ENCODE peak calls at places on chromosomes 12 and 14, in five cellular contexts. K, E, H, L and Y are unnamed samples.
A peak's percentile ranks its signal among the peaks of the same experiment; 100 is the strongest.

GRCh38 chr14:72962829-72963312 is 36.6 kb downstream of the DCAF4 start:
- DNase-seq in K (peak; percentile 62), E (no peak), H (peak; percentile 11), L (peak; percentile 9), Y (no peak)

GRCh38 chr12:92574911-92575570 is 127.7 kb upstream of the PLEKHG7 start:
- DNase-seq in K (no peak), E (no peak), H (no peak), L (no peak), Y (no peak)

GRCh38 chr12:49489720-49490119 is 49.1 kb upstream of the KCNH3 start:
- DNase-seq in K (no peak), E (no peak), H (no peak), L (no peak), Y (no peak)

GRCh38 chr14:105010891-105011291 is 10.0 kb downstream of the CDCA4 start:
- DNase-seq in K (no peak), E (no peak), H (no peak), L (no peak), Y (no peak)

GRCh38 chr12:128543971-128544370 is 277.0 kb downstream of the TMEM132C start:
- DNase-seq in K (no peak), E (no peak), H (no peak), L (no peak), Y (no peak)

GRCh38 chr12:63917864-63918742 is 73.6 kb downstream of the SRGAP1 start:
- DNase-seq in K (no peak), E (no peak), H (no peak), L (no peak), Y (no peak)

GRCh38 chr12:49789992-49790391 is 38.2 kb downstream of the NCKAP5L start:
- DNase-seq in K (no peak), E (no peak), H (no peak), L (no peak), Y (no peak)

GRCh38 chr14:76948213-76948947 is 80.1 kb downstream of the IRF2BPL start:
- DNase-seq in K (no peak), E (no peak), H (no peak), L (no peak), Y (no peak)

GRCh38 chr14:90519262-90519920 is 122.6 kb downstream of the CALM1 start:
- DNase-seq in K (no peak), E (no peak), H (no peak), L (no peak), Y (no peak)

GRCh38 chr14:51432302-51432948 is 192.4 kb downstream of the TMX1 start:
- DNase-seq in K (no peak), E (no peak), H (no peak), L (no peak), Y (no peak)

GRCh38 chr14:69093551-69094421 is 59.1 kb downstream of the DCAF5 start:
- DNase-seq in K (no peak), E (no peak), H (peak; percentile 68), L (no peak), Y (no peak)

GRCh38 chr14:101475468-101476257 is 85.6 kb upstream of the DIO3 start:
- DNase-seq in K (no peak), E (no peak), H (no peak), L (no peak), Y (no peak)

GRCh38 chr14:69987416-69988144 is 108.4 kb downstream of the SMOC1 start:
- DNase-seq in K (no peak), E (no peak), H (no peak), L (no peak), Y (no peak)

GRCh38 chr12:85658236-85658635 is 178.0 kb downstream of the RASSF9 start:
- DNase-seq in K (no peak), E (no peak), H (no peak), L (no peak), Y (no peak)

GRCh38 chr14:60161176-60162107 is 3.8 kb downstream of the DHRS7 start:
- DNase-seq in K (no peak), E (no peak), H (no peak), L (peak; percentile 47), Y (no peak)

GRCh38 chr14:62002636-62003035 is 240.4 kb downstream of the SNAPC1 start:
- DNase-seq in K (no peak), E (no peak), H (no peak), L (no peak), Y (no peak)

GRCh38 chr12:4380332-4380731 is 820 bp upstream of the FGF23 start:
- DNase-seq in K (no peak), E (no peak), H (no peak), L (no peak), Y (no peak)

GRCh38 chr14:59020382-59020781 is 168.1 kb upstream of the DAAM1 start:
- DNase-seq in K (no peak), E (no peak), H (no peak), L (no peak), Y (no peak)

GRCh38 chr12:22447223-22447622 is 97.1 kb downstream of the C2CD5 start:
- DNase-seq in K (no peak), E (no peak), H (peak; percentile 6), L (no peak), Y (no peak)

GRCh38 chr14:29630566-29631160 is 297.0 kb downstream of the PRKD1 start:
- DNase-seq in K (no peak), E (no peak), H (no peak), L (no peak), Y (no peak)

GRCh38 chr12:131916306-131917138 is 12.6 kb upstream of the PUS1 start:
- DNase-seq in K (no peak), E (peak; percentile 17), H (no peak), L (no peak), Y (no peak)

GRCh38 chr14:104782086-104782822 is 13.3 kb downstream of the AKT1 start:
- DNase-seq in K (no peak), E (no peak), H (no peak), L (no peak), Y (no peak)

GRCh38 chr14:50619569-50620141 is 48.5 kb downstream of the SAV1 start:
- DNase-seq in K (peak; percentile 17), E (no peak), H (no peak), L (no peak), Y (no peak)

GRCh38 chr12:122481861-122482260 is 18.9 kb downstream of the ZCCHC8 start:
- DNase-seq in K (no peak), E (no peak), H (no peak), L (no peak), Y (no peak)

GRCh38 chr14:61891810-61892209 is 129.6 kb downstream of the SNAPC1 start:
- DNase-seq in K (no peak), E (no peak), H (no peak), L (no peak), Y (no peak)

GRCh38 chr12:10554971-10555481 is 49.3 kb downstream of the EIF2S3B start:
- DNase-seq in K (no peak), E (no peak), H (no peak), L (no peak), Y (no peak)